ENCODE peak calls at places on chromosome 20, in four cellular contexts. R, D, B and N are unnamed samples.

GRCh38 chr20:6714202-6714800 is 53.2 kb upstream of the BMP2 start:
- DNase-seq in R (no peak), D (no peak), B (no peak), N (no peak)

GRCh38 chr20:31670371-31671228 is 32.9 kb downstream of the COX4I2 start:
- DNase-seq in R (no peak), D (peak), B (peak), N (no peak)

GRCh38 chr20:37518606-37519507 is 2.2 kb upstream of the NNAT start:
- DNase-seq in R (no peak), D (no peak), B (no peak), N (peak)

GRCh38 chr20:33165416-33166055 is 2.4 kb upstream of the BPIFA2 start:
- DNase-seq in R (no peak), D (no peak), B (no peak), N (no peak)

GRCh38 chr20:5528719-5529256 is 212.0 kb upstream of the PROKR2 start:
- DNase-seq in R (peak), D (no peak), B (peak), N (peak)

GRCh38 chr20:45450097-45450818 is 19.3 kb upstream of the WFDC2 start:
- DNase-seq in R (no peak), D (no peak), B (no peak), N (peak)

GRCh38 chr20:39829713-39830112 is 859.3 kb downstream of the MAFB start:
- DNase-seq in R (no peak), D (no peak), B (no peak), N (no peak)

GRCh38 chr20:10985536-10985935 is 311.7 kb upstream of the JAG1 start:
- DNase-seq in R (no peak), D (no peak), B (no peak), N (no peak)

GRCh38 chr20:5197270-5197827 is 70.5 kb downstream of the CDS2 start:
- DNase-seq in R (no peak), D (no peak), B (no peak), N (no peak)

GRCh38 chr20:11144114-11144513 is 470.3 kb upstream of the JAG1 start:
- DNase-seq in R (peak), D (no peak), B (no peak), N (no peak)

GRCh38 chr20:309306-309840 is 12.0 kb downstream of the ZCCHC3 start:
- DNase-seq in R (no peak), D (no peak), B (no peak), N (no peak)

GRCh38 chr20:44572551-44573500 is 9.6 kb upstream of the PKIG start:
- DNase-seq in R (peak), D (no peak), B (peak), N (no peak)

GRCh38 chr20:33684533-33685327 is 1.5 kb downstream of the E2F1 start:
- DNase-seq in R (no peak), D (no peak), B (no peak), N (no peak)

GRCh38 chr20:46215913-46216707 is 92.2 kb downstream of the CDH22 start:
- DNase-seq in R (no peak), D (no peak), B (no peak), N (no peak)

GRCh38 chr20:13777171-13777601 is 7.5 kb downstream of the ESF1 start:
- DNase-seq in R (no peak), D (no peak), B (no peak), N (no peak)

GRCh38 chr20:25632940-25633790 is 9.4 kb upstream of the NANP start:
- DNase-seq in R (no peak), D (no peak), B (no peak), N (no peak)

GRCh38 chr20:11694467-11694866 is 223.2 kb upstream of the BTBD3 start:
- DNase-seq in R (no peak), D (no peak), B (no peak), N (no peak)

GRCh38 chr20:2137552-2138201 is 36.0 kb downstream of the STK35 start:
- DNase-seq in R (peak), D (no peak), B (no peak), N (no peak)

GRCh38 chr20:11271319-11271718 is 597.5 kb upstream of the JAG1 start:
- DNase-seq in R (no peak), D (peak), B (no peak), N (no peak)

GRCh38 chr20:41364967-41365765 is 1.5 kb downstream of the EMILIN3 start:
- DNase-seq in R (no peak), D (no peak), B (no peak), N (no peak)

GRCh38 chr20:41365785-41366545 is 653 bp downstream of the EMILIN3 start:
- DNase-seq in R (no peak), D (no peak), B (no peak), N (no peak)

GRCh38 chr20:41367956-41368355 is 1.3 kb upstream of the EMILIN3 start:
- DNase-seq in R (no peak), D (no peak), B (no peak), N (no peak)

GRCh38 chr20:41367393-41367695 is 726 bp upstream of the EMILIN3 start:
- DNase-seq in R (no peak), D (no peak), B (no peak), N (no peak)

GRCh38 chr20:41366546-41367392 is at the start of gene EMILIN3:
- DNase-seq in R (no peak), D (no peak), B (no peak), N (no peak)
- H3K4me3 ChIP-seq in R (peak), D (peak), B (peak), N (no peak)

GRCh38 chr20:15240801-15241200 is 903.4 kb upstream of the FLRT3 start:
- DNase-seq in R (no peak), D (no peak), B (no peak), N (no peak)

GRCh38 chr20:15242773-15243172 is 905.4 kb upstream of the FLRT3 start:
- DNase-seq in R (no peak), D (no peak), B (no peak), N (no peak)

GRCh38 chr20:15241696-15242095 is 904.3 kb upstream of the FLRT3 start:
- DNase-seq in R (no peak), D (no peak), B (no peak), N (no peak)

GRCh38 chr20:15236812-15237211 is 899.4 kb upstream of the FLRT3 start:
- DNase-seq in R (no peak), D (no peak), B (no peak), N (peak)

DNA sequence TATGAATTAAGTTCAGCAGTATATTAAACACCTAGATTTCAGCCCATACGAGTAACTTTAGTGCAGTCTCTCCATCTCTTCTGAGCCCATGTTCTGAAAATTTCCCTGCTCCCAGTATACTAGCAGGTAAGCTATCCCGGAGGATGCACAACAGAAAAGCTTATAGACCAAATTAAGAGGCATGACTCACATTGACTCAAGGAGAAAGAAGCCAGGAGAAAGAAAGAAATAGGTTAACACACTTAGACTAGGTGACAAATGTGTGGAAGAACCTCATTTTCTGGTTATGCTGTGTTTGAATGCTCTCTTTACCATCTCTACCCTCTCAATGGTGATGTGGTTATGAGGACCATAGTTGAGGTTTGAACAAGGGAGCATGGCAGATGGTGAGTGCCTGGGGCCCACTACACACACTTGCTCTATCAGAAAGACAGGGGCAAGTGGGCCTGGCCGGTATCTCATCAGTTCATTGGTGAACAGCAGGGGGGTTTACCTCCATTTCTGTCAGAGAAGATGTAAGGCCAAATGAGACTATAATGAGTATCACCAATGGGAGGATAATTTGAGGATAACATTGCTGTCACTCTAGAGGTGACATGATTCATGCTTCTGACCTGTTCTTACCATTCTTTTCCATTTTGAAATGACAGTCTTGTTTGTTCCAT is 902.3 kb upstream of the FLRT3 start:
- DNase-seq in R (no peak), D (no peak), B (no peak), N (no peak)
- H3K4me3 ChIP-seq in R (no peak), D (no peak), B (no peak), N (no peak)

GRCh38 chr20:62220666-62221568 is 839 bp upstream of the HRH3 start:
- DNase-seq in R (no peak), D (no peak), B (no peak), N (no peak)

GRCh38 chr20:62216636-62217566 is 3.2 kb downstream of the HRH3 start:
- DNase-seq in R (no peak), D (no peak), B (no peak), N (no peak)

GRCh38 chr20:62217913-62218773 is 1.9 kb downstream of the HRH3 start:
- DNase-seq in R (no peak), D (no peak), B (no peak), N (no peak)

GRCh38 chr20:62219992-62220665 is at the start of gene HRH3:
- DNase-seq in R (no peak), D (peak), B (no peak), N (no peak)

DNA sequence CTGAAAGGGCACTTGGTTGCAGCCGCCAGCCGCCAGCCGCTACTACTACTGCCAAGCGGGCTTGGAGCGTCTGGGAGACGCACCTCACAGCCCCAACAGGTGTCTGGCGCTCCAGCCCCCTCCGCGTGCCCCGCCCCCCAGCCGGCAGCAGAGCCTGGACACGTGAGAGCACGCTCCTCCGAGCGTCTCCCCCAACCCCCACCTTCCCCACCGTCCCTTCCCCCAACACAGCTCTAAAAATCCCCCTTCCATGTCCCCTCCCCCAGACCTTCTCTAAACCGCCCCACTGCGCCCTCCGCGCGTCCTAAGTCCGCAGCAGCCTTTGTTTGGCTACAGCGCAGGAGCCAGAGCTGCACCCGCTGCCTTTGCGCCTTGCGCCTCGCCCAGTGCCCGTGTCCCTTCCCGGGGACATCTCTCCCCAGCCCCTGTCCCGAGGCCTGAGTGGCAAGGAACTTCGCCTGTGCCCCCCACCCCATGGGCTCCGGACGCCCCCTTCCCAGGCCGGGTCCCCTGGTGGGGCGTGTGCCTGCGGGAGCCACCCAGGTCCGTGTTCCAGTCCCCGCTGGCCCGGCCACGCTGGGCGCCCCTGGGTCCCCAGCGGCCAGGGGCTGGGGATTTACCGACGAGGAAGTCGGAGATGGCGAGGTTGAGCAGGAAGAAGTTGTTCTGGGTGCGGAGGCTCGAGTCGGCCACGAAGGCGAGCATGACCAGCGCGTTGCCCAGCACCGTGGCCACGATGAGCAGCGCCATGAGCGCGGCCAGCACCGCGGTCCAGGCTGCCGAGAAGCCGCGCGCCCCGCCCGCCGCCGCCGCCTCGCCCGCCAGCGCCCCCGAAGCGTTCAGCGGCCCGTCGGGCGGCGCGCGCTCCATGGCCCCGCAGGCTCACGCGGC is 732 bp downstream of the HRH3 start:
- DNase-seq in R (no peak), D (no peak), B (no peak), N (no peak)
- H3K4me3 ChIP-seq in R (no peak), D (peak), B (peak), N (peak)

GRCh38 chr20:35453647-35454046 is 1.8 kb upstream of the CEP250 start:
- DNase-seq in R (no peak), D (no peak), B (no peak), N (no peak)
- H3K4me3 ChIP-seq in R (peak), D (no peak), B (no peak), N (peak)

DNA sequence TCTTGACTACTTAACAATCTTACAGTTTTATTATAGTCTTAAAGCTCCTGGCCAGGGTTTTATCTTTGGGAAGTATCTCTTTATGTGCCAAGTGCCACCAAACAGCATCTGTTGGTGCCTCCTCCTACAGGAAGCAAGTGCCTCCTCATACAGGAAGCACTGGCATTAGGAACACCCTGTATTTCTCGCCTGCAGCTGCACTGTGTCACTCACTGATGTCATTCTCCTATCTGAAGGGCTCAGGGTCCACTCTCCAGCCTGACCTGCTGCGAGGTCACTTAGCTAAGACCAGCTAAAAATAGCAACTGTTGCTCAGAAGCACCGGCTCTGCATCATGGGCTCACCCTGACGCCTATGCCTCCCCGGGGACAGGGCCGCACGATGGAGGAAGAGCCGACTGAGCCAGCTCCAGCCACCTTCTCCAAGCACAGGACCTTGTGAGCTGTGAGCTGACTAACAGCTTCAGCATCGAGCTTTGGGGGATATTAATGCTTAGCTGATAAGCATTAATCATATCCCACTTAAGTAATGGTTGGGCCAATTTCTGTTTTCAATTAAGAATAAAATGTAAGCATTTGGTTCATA is 66.3 kb upstream of the CD93 start:
- DNase-seq in R (no peak), D (no peak), B (peak), N (no peak)
- H3K4me3 ChIP-seq in R (no peak), D (no peak), B (no peak), N (no peak)

DNA sequence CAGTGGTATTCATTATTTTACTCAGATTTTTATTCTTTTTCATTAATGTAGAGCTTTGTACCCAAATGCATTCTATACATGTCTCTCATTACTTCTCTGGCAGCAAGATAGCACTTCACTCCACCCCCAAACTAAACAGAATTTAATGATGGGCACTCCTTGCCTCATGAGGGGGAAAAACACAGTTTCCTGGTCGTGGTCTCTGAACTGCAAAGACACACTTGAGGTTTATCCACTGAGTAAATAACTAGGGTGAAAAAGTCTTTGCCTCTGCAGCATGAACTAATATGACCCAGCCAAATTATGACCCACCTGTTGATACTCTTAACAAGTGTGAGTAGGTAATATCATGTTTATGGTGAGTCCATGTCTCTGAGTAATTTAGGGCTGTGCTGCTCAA is 785.2 kb upstream of the FLRT3 start:
- DNase-seq in R (no peak), D (no peak), B (no peak), N (no peak)
- H3K4me3 ChIP-seq in R (no peak), D (no peak), B (no peak), N (no peak)

DNA sequence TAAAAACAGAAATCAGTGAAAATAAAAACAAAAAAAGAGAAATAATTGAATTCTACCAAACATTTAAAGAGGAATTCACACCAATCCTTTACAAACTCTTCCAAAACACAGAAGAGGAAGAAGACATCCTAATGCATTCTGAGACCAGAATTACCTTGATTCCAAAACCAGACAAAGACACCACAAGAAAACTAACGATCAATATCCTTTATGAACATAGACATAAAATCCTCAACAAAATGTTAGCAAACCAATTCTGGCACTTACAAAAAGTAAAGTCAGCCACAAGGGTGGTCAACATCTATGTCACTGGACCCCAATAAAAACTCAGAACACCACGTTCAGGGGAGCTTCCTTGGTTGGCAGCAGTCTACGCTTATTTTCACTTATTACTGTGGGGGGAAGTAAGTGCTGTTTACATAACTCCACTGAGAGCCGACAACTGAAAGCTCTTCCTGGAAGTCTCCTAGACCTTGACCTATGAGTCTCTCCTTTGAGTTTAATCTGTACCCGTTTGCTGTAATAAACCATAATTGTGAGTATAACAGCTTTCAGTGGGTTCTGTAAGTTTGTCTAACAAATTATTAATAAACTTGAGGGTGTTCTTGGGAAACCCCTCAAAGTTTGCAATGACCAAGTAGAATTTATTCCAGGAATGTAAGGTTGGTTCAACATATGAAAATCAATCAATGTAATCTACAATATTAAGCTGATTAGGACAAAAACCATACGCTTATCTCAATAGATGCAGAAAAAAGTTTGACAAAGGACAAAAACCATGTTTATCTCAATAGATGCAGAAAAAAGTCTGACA is 24.5 kb downstream of the GZF1 start:
- DNase-seq in R (no peak), D (no peak), B (no peak), N (no peak)
- H3K4me3 ChIP-seq in R (no peak), D (no peak), B (no peak), N (no peak)

GRCh38 chr20:3749087-3749688 is 16.7 kb downstream of the HSPA12B start:
- DNase-seq in R (no peak), D (peak), B (no peak), N (no peak)

GRCh38 chr20:3751284-3751663 is 16.3 kb downstream of the ADISSP start:
- DNase-seq in R (no peak), D (peak), B (no peak), N (no peak)

GRCh38 chr20:3748073-3748472 is 15.6 kb downstream of the HSPA12B start:
- DNase-seq in R (no peak), D (no peak), B (no peak), N (no peak)

GRCh38 chr20:3751664-3752385 is 15.7 kb downstream of the ADISSP start:
- DNase-seq in R (no peak), D (peak), B (no peak), N (no peak)

GRCh38 chr20:3749689-3750639 is 17.5 kb downstream of the HSPA12B start:
- DNase-seq in R (no peak), D (peak), B (no peak), N (no peak)
- H3K4me3 ChIP-seq in R (no peak), D (peak), B (no peak), N (no peak)